ENCODE peak calls at places on chromosomes 16 and 17, in eight cellular contexts. S, F, I, P, K, T, B and A are unnamed samples.

GRCh38 chr17:77604301-77605031 is 354.0 kb upstream of the TNRC6C start:
- DNase-seq in S (no peak), F (no peak), I (no peak), P (no peak), K (no peak), T (no peak), B (no peak), A (no peak)

GRCh38 chr17:57856792-57857620 is 7.2 kb upstream of the MRPS23 start:
- DNase-seq in S (no peak), F (no peak), I (no peak), P (no peak), K (no peak), T (no peak), B (no peak), A (no peak)

GRCh38 chr17:17712268-17712924 is 31.1 kb downstream of the RAI1 start:
- DNase-seq in S (no peak), F (peak), I (peak), P (no peak), K (peak), T (no peak), B (peak), A (no peak)

GRCh38 chr16:69772560-69773254 is 10.6 kb downstream of the WWP2 start:
- DNase-seq in S (no peak), F (peak), I (no peak), P (no peak), K (no peak), T (no peak), B (no peak), A (no peak)

GRCh38 chr17:72434991-72435618 is 314.3 kb downstream of the SOX9 start:
- DNase-seq in S (no peak), F (no peak), I (no peak), P (no peak), K (no peak), T (no peak), B (no peak), A (no peak)

GRCh38 chr17:53749178-53749577 is 73.5 kb upstream of the KIF2B start:
- DNase-seq in S (no peak), F (no peak), I (peak), P (no peak), K (no peak), T (no peak), B (no peak), A (no peak)

GRCh38 chr17:50051082-50051576 is 4.8 kb upstream of the ITGA3 start:
- DNase-seq in S (no peak), F (peak), I (peak), P (no peak), K (peak), T (no peak), B (no peak), A (peak)

GRCh38 chr16:86034421-86034919 is 135.5 kb downstream of the IRF8 start:
- DNase-seq in S (no peak), F (no peak), I (no peak), P (no peak), K (no peak), T (no peak), B (no peak), A (no peak)

GRCh38 chr16:55499951-55500350 is 8.9 kb upstream of the LPCAT2 start:
- DNase-seq in S (no peak), F (peak), I (peak), P (no peak), K (peak), T (no peak), B (no peak), A (peak)

GRCh38 chr17:66713533-66714042 is 121.3 kb upstream of the CACNG5 start:
- DNase-seq in S (no peak), F (no peak), I (no peak), P (no peak), K (no peak), T (no peak), B (peak), A (no peak)

GRCh38 chr17:16977932-16978331 is 6.0 kb upstream of the TNFRSF13B start:
- DNase-seq in S (no peak), F (peak), I (peak), P (no peak), K (no peak), T (no peak), B (no peak), A (no peak)

GRCh38 chr17:27384261-27384701 is 72.0 kb upstream of the KSR1 start:
- DNase-seq in S (peak), F (peak), I (peak), P (no peak), K (peak), T (no peak), B (no peak), A (no peak)

GRCh38 chr17:6070280-6070894 is at the start of gene WSCD1:
- DNase-seq in S (no peak), F (no peak), I (no peak), P (no peak), K (no peak), T (no peak), B (peak), A (no peak)

GRCh38 chr17:75595284-75595918 is 7.8 kb downstream of the MYO15B start:
- DNase-seq in S (no peak), F (no peak), I (no peak), P (no peak), K (no peak), T (no peak), B (no peak), A (no peak)

GRCh38 chr17:49351572-49352140 is 10.4 kb downstream of the ZNF652 start:
- DNase-seq in S (no peak), F (no peak), I (no peak), P (no peak), K (no peak), T (no peak), B (no peak), A (no peak)

GRCh38 chr16:49564577-49565224 is 191.1 kb downstream of the C16orf78 start:
- DNase-seq in S (no peak), F (peak), I (no peak), P (no peak), K (no peak), T (no peak), B (no peak), A (no peak)